ENCODE peak calls at places on chromosomes 3 and 15, in six cellular contexts. T is GM06990, B is heart right ventricle, D is tibial nerve, V is heart left ventricle, R is HFFc6. C is an unnamed sample.

GRCh38 chr3:182490601-182491485 is 302.5 kb upstream of the ATP11B start:
- DNase-seq in T (no peak), B (no peak), D (no peak), V (no peak), R (no peak), C (no peak)

GRCh38 chr3:170725285-170725731 is 139.4 kb upstream of the SLC7A14 start:
- DNase-seq in T (no peak), B (no peak), D (no peak), V (no peak), R (peak; percentile 19), C (no peak)

GRCh38 chr3:45123030-45123429 is 23.1 kb downstream of the CDCP1 start:
- DNase-seq in T (no peak), B (no peak), D (no peak), V (no peak), R (peak; percentile 91), C (no peak)

GRCh38 chr3:29291982-29292363 is 11.1 kb downstream of the RBMS3 start:
- DNase-seq in T (no peak), B (no peak), D (no peak), V (no peak), R (no peak), C (no peak)

GRCh38 chr3:42014949-42015533 is 53.1 kb upstream of the ULK4 start:
- DNase-seq in T (peak; percentile 47), B (peak; percentile 75), D (no peak), V (peak; percentile 80), R (no peak), C (no peak)

GRCh38 chr15:56957812-56958406 is 39.5 kb downstream of the TCF12 start:
- DNase-seq in T (no peak), B (no peak), D (no peak), V (no peak), R (no peak), C (no peak)

GRCh38 chr3:123088360-123088759 is 21.5 kb downstream of the PDIA5 start:
- DNase-seq in T (no peak), B (no peak), D (no peak), V (no peak), R (no peak), C (no peak)

GRCh38 chr3:51708216-51708845 is 1.5 kb downstream of the GRM2 start:
- DNase-seq in T (no peak), B (no peak), D (no peak), V (no peak), R (no peak), C (peak; percentile 16)

GRCh38 chr3:193605876-193606275 is 12.9 kb downstream of the OPA1 start:
- DNase-seq in T (no peak), B (no peak), D (no peak), V (peak; percentile 34), R (peak; percentile 58), C (no peak)

GRCh38 chr3:63061449-63061848 is 186.2 kb upstream of the CADPS start:
- DNase-seq in T (no peak), B (no peak), D (no peak), V (no peak), R (no peak), C (no peak)

GRCh38 chr3:33645060-33645841 is 72.8 kb downstream of the CLASP2 start:
- DNase-seq in T (no peak), B (no peak), D (no peak), V (no peak), R (no peak), C (peak; percentile 26)

GRCh38 chr3:29763115-29763514 is 482.2 kb downstream of the RBMS3 start:
- DNase-seq in T (no peak), B (no peak), D (no peak), V (no peak), R (no peak), C (no peak)

GRCh38 chr3:47366833-47367232 is 14.0 kb upstream of the PTPN23 start:
- DNase-seq in T (no peak), B (no peak), D (no peak), V (no peak), R (no peak), C (no peak)

GRCh38 chr3:155890671-155891190 is 20.3 kb downstream of the GMPS start:
- DNase-seq in T (no peak), B (no peak), D (no peak), V (no peak), R (peak; percentile 30), C (no peak)

GRCh38 chr3:21752749-21753347 is 1.8 kb upstream of the ZNF385D start:
- DNase-seq in T (no peak), B (no peak), D (no peak), V (no peak), R (peak; percentile 66), C (no peak)

GRCh38 chr15:74128785-74129350 is 1.5 kb upstream of the ISLR2 start:
- DNase-seq in T (no peak), B (no peak), D (no peak), V (no peak), R (no peak), C (no peak)

GRCh38 chr15:71278989-71279756 is 163.9 kb downstream of the THSD4 start:
- DNase-seq in T (no peak), B (no peak), D (peak; percentile 15), V (peak; percentile 35), R (peak; percentile 69), C (no peak)

GRCh38 chr15:57706405-57707209 is at the start of gene POLR2M:
- DNase-seq in T (peak; percentile 88), B (peak; percentile 94), D (peak; percentile 89), V (peak; percentile 97), R (peak; percentile 98), C (peak; percentile 28)

GRCh38 chr15:31839388-31839787 is 190.9 kb upstream of the CHRNA7 start:
- DNase-seq in T (no peak), B (no peak), D (no peak), V (no peak), R (no peak), C (no peak)

GRCh38 chr3:43689766-43690399 is 855 bp upstream of the ABHD5 start:
- DNase-seq in T (no peak), B (no peak), D (no peak), V (peak; percentile 24), R (no peak), C (no peak)

GRCh38 chr3:152183473-152183872 is 85.3 kb upstream of the MBNL1 start:
- DNase-seq in T (no peak), B (no peak), D (no peak), V (peak; percentile 38), R (no peak), C (no peak)

GRCh38 chr3:165954171-165954570 is 116.9 kb upstream of the BCHE start:
- DNase-seq in T (no peak), B (no peak), D (no peak), V (no peak), R (no peak), C (no peak)

GRCh38 chr3:23826382-23827061 is 20.8 kb downstream of the UBE2E1 start:
- DNase-seq in T (no peak), B (no peak), D (no peak), V (no peak), R (no peak), C (no peak)

GRCh38 chr3:135176881-135177280 is 381.8 kb downstream of the EPHB1 start:
- DNase-seq in T (no peak), B (no peak), D (no peak), V (no peak), R (no peak), C (no peak)
- TF ChIP-seq CTCF in T (no peak), B (no peak), D (no peak), V (no peak), R (no peak), C (no peak)

GRCh38 chr15:101250331-101250730 is 1.5 kb downstream of the CHSY1 start:
- DNase-seq in T (no peak), B (no peak), D (no peak), V (no peak), R (peak; percentile 55), C (no peak)
- TF ChIP-seq CTCF in T (no peak), B (no peak), D (no peak), V (no peak), R (no peak), C (no peak)

DNA sequence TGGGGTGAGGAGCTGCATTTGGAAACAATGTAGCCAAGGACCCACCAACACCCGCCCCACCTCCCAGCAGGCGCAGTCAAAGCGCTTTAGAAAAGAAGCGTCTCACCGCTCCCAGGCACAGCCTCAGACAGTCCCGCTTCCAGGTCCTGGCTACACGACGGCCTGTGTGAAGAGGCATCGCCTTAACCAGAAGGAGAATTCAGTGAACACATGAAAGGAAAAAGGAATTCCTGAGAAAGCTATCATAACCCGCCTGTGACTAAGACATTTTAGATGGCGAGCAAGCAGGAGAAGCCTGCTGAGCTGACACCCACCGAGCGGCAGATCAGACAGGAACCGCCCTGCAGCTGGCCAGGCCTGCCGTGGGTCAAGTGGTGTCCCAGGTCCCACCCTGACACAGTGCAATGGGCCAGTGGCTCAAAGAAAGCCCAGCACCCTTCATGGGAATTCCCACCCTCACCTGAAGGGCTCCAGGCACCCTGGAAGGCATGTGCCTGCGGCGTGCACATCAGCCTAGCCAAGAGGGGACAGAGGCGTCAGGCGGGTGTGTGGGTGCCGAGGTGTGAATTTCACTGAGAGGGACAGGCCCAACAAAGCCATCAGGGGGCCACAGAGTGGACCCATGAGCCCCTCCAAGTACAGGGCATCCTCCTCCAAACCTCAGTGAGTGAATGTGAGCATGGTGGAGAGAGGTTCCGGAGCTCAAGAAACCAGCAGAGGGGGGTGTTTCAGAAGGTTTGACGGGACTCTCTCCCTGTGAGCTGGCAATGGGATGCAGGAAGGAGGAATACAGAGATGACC is 144.8 kb downstream of the NSMCE3 start:
- DNase-seq in T (no peak), B (no peak), D (no peak), V (peak; percentile 14), R (no peak), C (no peak)
- TF ChIP-seq CTCF in T (no peak), B (no peak), D (no peak), V (no peak), R (peak; percentile 45), C (no peak)

GRCh38 chr15:99704444-99704838 is 28.8 kb downstream of the LYSMD4 start:
- DNase-seq in T (peak; percentile 54), B (no peak), D (no peak), V (no peak), R (peak; percentile 84), C (no peak)
- TF ChIP-seq CTCF in T (peak; percentile 63), B (peak; percentile 44), D (peak; percentile 56), V (peak; percentile 81), R (peak; percentile 88), C (peak; percentile 92)